ENCODE peak calls at places on chromosomes 7 and 10, in five cellular contexts. One of them, this sample, is unnamed.

GRCh38 chr7:12456506-12456905 is 52.8 kb upstream of the VWDE start:
- DNase-seq in OCI-LY7: no peak
- DNase-seq in AG10803: no peak
- DNase-seq in hepatocyte: no peak
- DNase-seq in GM20000: no peak
- DNase-seq in this sample: peak

GRCh38 chr7:80641548-80641947 is 3.1 kb downstream of the CD36 start:
- DNase-seq in OCI-LY7: no peak
- DNase-seq in AG10803: peak
- DNase-seq in hepatocyte: no peak
- DNase-seq in GM20000: no peak
- DNase-seq in this sample: no peak

GRCh38 chr10:5510281-5511072 is 11.1 kb upstream of the CALML5 start:
- DNase-seq in OCI-LY7: no peak
- DNase-seq in AG10803: no peak
- DNase-seq in hepatocyte: no peak
- DNase-seq in GM20000: no peak
- DNase-seq in this sample: no peak

GRCh38 chr10:11604742-11605650 is 6.5 kb downstream of the USP6NL start:
- DNase-seq in OCI-LY7: peak
- DNase-seq in AG10803: no peak
- DNase-seq in hepatocyte: no peak
- DNase-seq in GM20000: no peak
- DNase-seq in this sample: no peak

GRCh38 chr7:89247207-89247606 is 451.7 kb upstream of the TEX47 start:
- DNase-seq in OCI-LY7: no peak
- DNase-seq in AG10803: no peak
- DNase-seq in hepatocyte: no peak
- DNase-seq in GM20000: no peak
- DNase-seq in this sample: no peak

GRCh38 chr7:6705959-6706665 is 635 bp downstream of the ZNF12 start:
- DNase-seq in OCI-LY7: peak
- DNase-seq in AG10803: peak
- DNase-seq in hepatocyte: peak
- DNase-seq in GM20000: peak
- DNase-seq in this sample: peak

GRCh38 chr10:15719899-15720634 is at the start of gene ITGA8:
- DNase-seq in OCI-LY7: no peak
- DNase-seq in AG10803: peak
- DNase-seq in hepatocyte: peak
- DNase-seq in GM20000: peak
- DNase-seq in this sample: no peak

GRCh38 chr10:43177588-43177987 is 39.3 kb downstream of the CSGALNACT2 start:
- DNase-seq in OCI-LY7: no peak
- DNase-seq in AG10803: no peak
- DNase-seq in hepatocyte: no peak
- DNase-seq in GM20000: no peak
- DNase-seq in this sample: no peak

GRCh38 chr7:138400400-138400886 is 59.6 kb upstream of the TRIM24 start:
- DNase-seq in OCI-LY7: no peak
- DNase-seq in AG10803: no peak
- DNase-seq in hepatocyte: no peak
- DNase-seq in GM20000: no peak
- DNase-seq in this sample: no peak

GRCh38 chr10:24254180-24254579 is 45.2 kb downstream of the KIAA1217 start:
- DNase-seq in OCI-LY7: no peak
- DNase-seq in AG10803: peak
- DNase-seq in hepatocyte: no peak
- DNase-seq in GM20000: no peak
- DNase-seq in this sample: no peak

GRCh38 chr10:114073787-114074186 is 30.1 kb downstream of the ADRB1 start:
- DNase-seq in OCI-LY7: peak
- DNase-seq in AG10803: no peak
- DNase-seq in hepatocyte: no peak
- DNase-seq in GM20000: peak
- DNase-seq in this sample: no peak

GRCh38 chr7:27185013-27185707 is at the start of gene HOXA11:
- DNase-seq in OCI-LY7: no peak
- DNase-seq in AG10803: peak
- DNase-seq in hepatocyte: peak
- DNase-seq in GM20000: no peak
- DNase-seq in this sample: peak

GRCh38 chr10:77164616-77165311 is 472.8 kb downstream of the KCNMA1 start:
- DNase-seq in OCI-LY7: no peak
- DNase-seq in AG10803: peak
- DNase-seq in hepatocyte: no peak
- DNase-seq in GM20000: no peak
- DNase-seq in this sample: no peak

GRCh38 chr10:119190954-119191619 is 12.5 kb upstream of the PRDX3 start:
- DNase-seq in OCI-LY7: no peak
- DNase-seq in AG10803: no peak
- DNase-seq in hepatocyte: no peak
- DNase-seq in GM20000: no peak
- DNase-seq in this sample: no peak

GRCh38 chr7:40147371-40148246 is 12.8 kb downstream of the SUGCT start:
- DNase-seq in OCI-LY7: no peak
- DNase-seq in AG10803: peak
- DNase-seq in hepatocyte: no peak
- DNase-seq in GM20000: no peak
- DNase-seq in this sample: no peak
- TF ChIP-seq CTCF in OCI-LY7: peak
- TF ChIP-seq CTCF in AG10803: no peak
- TF ChIP-seq CTCF in hepatocyte: no peak
- TF ChIP-seq CTCF in GM20000: no peak
- TF ChIP-seq CTCF in this sample: no peak

GRCh38 chr10:124124769-124125161 is 31.4 kb upstream of the CHST15 start:
- DNase-seq in OCI-LY7: no peak
- DNase-seq in AG10803: no peak
- DNase-seq in hepatocyte: no peak
- DNase-seq in GM20000: no peak
- DNase-seq in this sample: no peak

GRCh38 chr10:124126711-124127385 is 33.5 kb upstream of the CHST15 start:
- DNase-seq in OCI-LY7: no peak
- DNase-seq in AG10803: peak
- DNase-seq in hepatocyte: no peak
- DNase-seq in GM20000: no peak
- DNase-seq in this sample: no peak

GRCh38 chr10:124126139-124126538 is 32.7 kb upstream of the CHST15 start:
- DNase-seq in OCI-LY7: no peak
- DNase-seq in AG10803: no peak
- DNase-seq in hepatocyte: no peak
- DNase-seq in GM20000: no peak
- DNase-seq in this sample: no peak

GRCh38 chr10:124124123-124124768 is 30.8 kb upstream of the CHST15 start:
- DNase-seq in OCI-LY7: peak
- DNase-seq in AG10803: no peak
- DNase-seq in hepatocyte: no peak
- DNase-seq in GM20000: no peak
- DNase-seq in this sample: no peak

GRCh38 chr10:124125305-124126116 is 32.1 kb upstream of the CHST15 start:
- DNase-seq in OCI-LY7: peak
- DNase-seq in AG10803: peak
- DNase-seq in hepatocyte: peak
- DNase-seq in GM20000: no peak
- DNase-seq in this sample: peak
- TF ChIP-seq CTCF in OCI-LY7: peak
- TF ChIP-seq CTCF in AG10803: peak
- TF ChIP-seq CTCF in hepatocyte: peak
- TF ChIP-seq CTCF in GM20000: no peak
- TF ChIP-seq CTCF in this sample: no peak

GRCh38 chr10:97067716-97068391 is 117.9 kb downstream of the SLIT1 start:
- DNase-seq in OCI-LY7: no peak
- DNase-seq in AG10803: no peak
- DNase-seq in hepatocyte: no peak
- DNase-seq in GM20000: no peak
- DNase-seq in this sample: no peak
- TF ChIP-seq CTCF in OCI-LY7: no peak
- TF ChIP-seq CTCF in AG10803: no peak
- TF ChIP-seq CTCF in hepatocyte: no peak
- TF ChIP-seq CTCF in GM20000: no peak
- TF ChIP-seq CTCF in this sample: no peak

GRCh38 chr10:92965314-92965713 is 95.3 kb upstream of the CYP26C1 start:
- DNase-seq in OCI-LY7: peak
- DNase-seq in AG10803: peak
- DNase-seq in hepatocyte: peak
- DNase-seq in GM20000: peak
- DNase-seq in this sample: peak
- TF ChIP-seq CTCF in OCI-LY7: peak
- TF ChIP-seq CTCF in AG10803: peak
- TF ChIP-seq CTCF in hepatocyte: peak
- TF ChIP-seq CTCF in GM20000: no peak
- TF ChIP-seq CTCF in this sample: peak

DNA sequence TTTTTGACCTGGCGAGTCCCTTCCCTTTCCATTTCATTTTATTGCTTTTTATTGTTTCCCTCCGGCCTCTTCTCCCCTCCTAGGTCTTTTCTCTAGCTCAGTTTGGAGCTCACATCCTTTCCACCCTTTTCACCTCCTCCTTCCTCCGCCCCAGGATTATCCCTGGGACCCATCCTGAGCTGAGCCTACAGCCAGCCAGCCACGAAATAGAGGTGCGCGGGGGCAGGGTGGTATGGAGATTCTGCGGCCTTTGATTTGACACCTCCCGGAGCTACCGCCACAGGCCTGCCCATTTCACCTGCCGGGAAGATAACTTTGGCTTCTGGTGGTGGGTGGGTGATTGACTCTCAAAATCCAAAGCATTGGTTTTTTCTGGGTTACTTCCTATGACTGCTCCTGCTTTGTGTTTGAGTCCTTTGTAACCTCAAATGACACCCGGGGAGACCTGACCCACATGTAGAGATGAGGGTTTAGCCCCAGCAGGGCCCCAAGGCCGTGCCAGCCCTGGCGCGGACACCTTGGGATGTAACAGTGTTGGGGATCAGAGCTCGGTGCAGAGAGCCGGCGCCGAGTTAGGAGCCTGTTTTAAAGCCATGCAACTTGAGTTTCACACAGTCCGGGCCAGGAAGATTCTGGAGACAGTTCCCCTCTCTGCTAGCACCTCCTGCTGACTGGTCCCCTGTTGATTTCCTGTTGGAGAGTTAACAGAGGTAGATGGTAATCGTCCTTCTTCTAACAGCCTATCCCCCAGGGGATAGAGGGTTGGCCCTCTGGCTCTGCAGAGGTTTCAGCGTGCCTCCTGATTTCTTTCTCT is 1.5 kb downstream of the DUSP5 start:
- DNase-seq in OCI-LY7: peak
- DNase-seq in AG10803: peak
- DNase-seq in hepatocyte: peak
- DNase-seq in GM20000: peak
- DNase-seq in this sample: peak
- TF ChIP-seq CTCF in OCI-LY7: peak
- TF ChIP-seq CTCF in AG10803: peak
- TF ChIP-seq CTCF in hepatocyte: peak
- TF ChIP-seq CTCF in GM20000: no peak
- TF ChIP-seq CTCF in this sample: no peak

GRCh38 chr10:115167716-115168115 is 74.6 kb downstream of the ATRNL1 start:
- DNase-seq in OCI-LY7: no peak
- DNase-seq in AG10803: no peak
- DNase-seq in hepatocyte: no peak
- DNase-seq in GM20000: no peak
- DNase-seq in this sample: no peak

GRCh38 chr10:115173915-115174443 is 80.8 kb downstream of the ATRNL1 start:
- DNase-seq in OCI-LY7: no peak
- DNase-seq in AG10803: no peak
- DNase-seq in hepatocyte: no peak
- DNase-seq in GM20000: no peak
- DNase-seq in this sample: no peak

GRCh38 chr10:115171392-115171960 is 78.3 kb downstream of the ATRNL1 start:
- DNase-seq in OCI-LY7: peak
- DNase-seq in AG10803: peak
- DNase-seq in hepatocyte: peak
- DNase-seq in GM20000: no peak
- DNase-seq in this sample: peak
- TF ChIP-seq CTCF in OCI-LY7: peak
- TF ChIP-seq CTCF in AG10803: peak
- TF ChIP-seq CTCF in hepatocyte: peak
- TF ChIP-seq CTCF in GM20000: peak
- TF ChIP-seq CTCF in this sample: peak

GRCh38 chr7:77439572-77439971 is 23.4 kb upstream of the GSAP start:
- DNase-seq in OCI-LY7: no peak
- DNase-seq in AG10803: peak
- DNase-seq in hepatocyte: peak
- DNase-seq in GM20000: no peak
- DNase-seq in this sample: peak
- TF ChIP-seq CTCF in OCI-LY7: no peak
- TF ChIP-seq CTCF in AG10803: peak
- TF ChIP-seq CTCF in hepatocyte: peak
- TF ChIP-seq CTCF in GM20000: peak
- TF ChIP-seq CTCF in this sample: peak

GRCh38 chr10:71134732-71135211 is 77.6 kb upstream of the UNC5B start:
- DNase-seq in OCI-LY7: no peak
- DNase-seq in AG10803: no peak
- DNase-seq in hepatocyte: no peak
- DNase-seq in GM20000: no peak
- DNase-seq in this sample: no peak
- TF ChIP-seq CTCF in OCI-LY7: no peak
- TF ChIP-seq CTCF in AG10803: no peak
- TF ChIP-seq CTCF in hepatocyte: no peak
- TF ChIP-seq CTCF in GM20000: no peak
- TF ChIP-seq CTCF in this sample: no peak

This sample was measured in RWPE1.